ENCODE peak calls at places on chromosome 19, in seven cellular contexts. L is HT-29, Z is NCI-H2081, U is astrocyte of the cerebellum, E is GM10248, R is NCI-H1092, P is germinal center. G is an unnamed sample.

GRCh38 chr19:16193466-16193865 is 4.2 kb upstream of the AP1M1 start:
- DNase-seq in L (no peak), Z (no peak), U (no peak), E (no peak), R (no peak), P (no peak), G (no peak)

GRCh38 chr19:51398096-51398704 is 7.8 kb upstream of the C19orf84 start:
- DNase-seq in L (peak), Z (no peak), U (no peak), E (no peak), R (no peak), P (peak), G (no peak)

GRCh38 chr19:50906217-50906616 is 5.0 kb downstream of the KLK4 start:
- DNase-seq in L (peak), Z (peak), U (no peak), E (peak), R (no peak), P (peak), G (no peak)

GRCh38 chr19:42286349-42287016 is 15.4 kb upstream of the PRR19 start:
- DNase-seq in L (no peak), Z (no peak), U (no peak), E (no peak), R (no peak), P (no peak), G (no peak)

GRCh38 chr19:49339364-49340068 is 4.3 kb downstream of the CD37 start:
- DNase-seq in L (no peak), Z (no peak), U (no peak), E (peak), R (no peak), P (peak), G (peak)

GRCh38 chr19:52917531-52917930 is 5.7 kb downstream of the ZNF888 start:
- DNase-seq in L (no peak), Z (no peak), U (no peak), E (no peak), R (no peak), P (no peak), G (no peak)

GRCh38 chr19:38554676-38555141 is 63.0 kb downstream of the MAP4K1 start:
- DNase-seq in L (no peak), Z (no peak), U (no peak), E (no peak), R (no peak), P (no peak), G (no peak)

GRCh38 chr19:18416778-18417249 is 2.4 kb upstream of the SSBP4 start:
- DNase-seq in L (peak), Z (peak), U (no peak), E (peak), R (peak), P (no peak), G (no peak)

GRCh38 chr19:55345818-55346724 is 6.4 kb downstream of the KMT5C start:
- DNase-seq in L (no peak), Z (no peak), U (no peak), E (no peak), R (no peak), P (no peak), G (no peak)

GRCh38 chr19:33251526-33252090 is 26.0 kb upstream of the SLC7A10 start:
- DNase-seq in L (no peak), Z (no peak), U (no peak), E (no peak), R (no peak), P (no peak), G (no peak)

GRCh38 chr19:47380559-47380958 is 31.4 kb downstream of the DHX34 start:
- DNase-seq in L (no peak), Z (no peak), U (no peak), E (no peak), R (no peak), P (no peak), G (no peak)

GRCh38 chr19:50252887-50253268 is 49.5 kb downstream of the MYH14 start:
- DNase-seq in L (no peak), Z (no peak), U (no peak), E (no peak), R (no peak), P (no peak), G (no peak)

GRCh38 chr19:12664406-12665280 is 1.9 kb downstream of the MAN2B1 start:
- DNase-seq in L (no peak), Z (no peak), U (no peak), E (no peak), R (no peak), P (no peak), G (no peak)

GRCh38 chr19:1063030-1063908 is 3.7 kb upstream of the ARHGAP45 start:
- DNase-seq in L (peak), Z (no peak), U (no peak), E (peak), R (no peak), P (no peak), G (no peak)

GRCh38 chr19:39144487-39145071 is 19.0 kb downstream of the PAK4 start:
- DNase-seq in L (peak), Z (no peak), U (peak), E (no peak), R (no peak), P (no peak), G (no peak)

GRCh38 chr19:37999309-38000213 is 92.6 kb downstream of the SIPA1L3 start:
- DNase-seq in L (no peak), Z (no peak), U (peak), E (no peak), R (no peak), P (no peak), G (peak)

GRCh38 chr19:27860309-27860934 is 1352.5 kb downstream of the UQCRFS1 start:
- DNase-seq in L (no peak), Z (no peak), U (no peak), E (no peak), R (no peak), P (no peak), G (no peak)

GRCh38 chr19:2330632-2331284 is 2.3 kb downstream of the SPPL2B start:
- DNase-seq in L (peak), Z (peak), U (no peak), E (no peak), R (no peak), P (no peak), G (no peak)

GRCh38 chr19:4343845-4344713 is 717 bp downstream of the MPND start:
- DNase-seq in L (no peak), Z (no peak), U (no peak), E (no peak), R (no peak), P (no peak), G (no peak)

GRCh38 chr19:6851359-6851758 is 36.0 kb upstream of the ADGRE1 start:
- DNase-seq in L (no peak), Z (no peak), U (no peak), E (no peak), R (no peak), P (no peak), G (no peak)

GRCh38 chr19:53254451-53255341 is at the start of gene ZNF677:
- DNase-seq in L (no peak), Z (no peak), U (peak), E (peak), R (peak), P (peak), G (peak)

GRCh38 chr19:48878219-48879024 is 6.2 kb downstream of the PPP1R15A start:
- DNase-seq in L (peak), Z (no peak), U (no peak), E (no peak), R (no peak), P (no peak), G (no peak)

GRCh38 chr19:33558846-33559245 is 37.3 kb upstream of the PEPD start:
- DNase-seq in L (no peak), Z (no peak), U (no peak), E (no peak), R (no peak), P (no peak), G (no peak)

GRCh38 chr19:40704491-40705361 is 12.0 kb downstream of the COQ8B start:
- DNase-seq in L (no peak), Z (peak), U (no peak), E (no peak), R (no peak), P (no peak), G (no peak)

GRCh38 chr19:39167461-39168257 is 29.1 kb upstream of the NCCRP1 start:
- DNase-seq in L (peak), Z (no peak), U (no peak), E (no peak), R (no peak), P (no peak), G (no peak)

GRCh38 chr19:1227655-1228054 is 10.2 kb downstream of the CBARP start:
- DNase-seq in L (peak), Z (no peak), U (no peak), E (no peak), R (no peak), P (no peak), G (no peak)

GRCh38 chr19:4068058-4068966 is 1.6 kb upstream of the ZBTB7A start:
- DNase-seq in L (no peak), Z (no peak), U (no peak), E (no peak), R (no peak), P (no peak), G (no peak)

GRCh38 chr19:39398297-39398864 is 7.2 kb downstream of the MED29 start:
- DNase-seq in L (peak), Z (no peak), U (no peak), E (no peak), R (no peak), P (no peak), G (no peak)

GRCh38 chr19:38549061-38549460 is 68.7 kb downstream of the MAP4K1 start:
- DNase-seq in L (no peak), Z (no peak), U (no peak), E (no peak), R (no peak), P (no peak), G (no peak)

GRCh38 chr19:45577111-45577905 is 7.3 kb downstream of the OPA3 start:
- DNase-seq in L (peak), Z (no peak), U (peak), E (no peak), R (no peak), P (no peak), G (peak)